ENCODE peak calls at places on chromosomes 4 and X, in eight cellular contexts. One of them, this sample, is unnamed. For H3K36me3, the result is how much of the 10 kb centered on the place peaks cover.

GRCh38 chr4:24657768-24658617 is 73.6 kb upstream of the DHX15 start:
- DNase-seq in Karpas-422: peak
- DNase-seq in spleen: no peak
- DNase-seq in HepG2: peak
- DNase-seq in mammary epithelial cell: peak
- DNase-seq in psoas muscle: no peak
- DNase-seq in endothelial cell of umbilical vein: no peak
- DNase-seq in stomach: peak
- DNase-seq in this sample: no peak

GRCh38 chrX:12439396-12439795 is 301.1 kb downstream of the FRMPD4 start:
- DNase-seq in Karpas-422: no peak
- DNase-seq in spleen: no peak
- DNase-seq in HepG2: no peak
- DNase-seq in mammary epithelial cell: peak
- DNase-seq in psoas muscle: no peak
- DNase-seq in endothelial cell of umbilical vein: peak
- DNase-seq in stomach: no peak
- DNase-seq in this sample: no peak

GRCh38 chrX:53262918-53263394 is 18.4 kb downstream of the IQSEC2 start:
- DNase-seq in Karpas-422: no peak
- DNase-seq in spleen: peak
- DNase-seq in HepG2: no peak
- DNase-seq in mammary epithelial cell: peak
- DNase-seq in psoas muscle: no peak
- DNase-seq in endothelial cell of umbilical vein: peak
- DNase-seq in stomach: no peak
- DNase-seq in this sample: no peak

GRCh38 chrX:110477593-110478228 is 119.1 kb downstream of the RTL9 start:
- DNase-seq in Karpas-422: no peak
- DNase-seq in spleen: no peak
- DNase-seq in HepG2: no peak
- DNase-seq in mammary epithelial cell: peak
- DNase-seq in psoas muscle: no peak
- DNase-seq in endothelial cell of umbilical vein: no peak
- DNase-seq in stomach: no peak
- DNase-seq in this sample: no peak

GRCh38 chr4:78661923-78662521 is 110.5 kb downstream of the ANXA3 start:
- DNase-seq in Karpas-422: no peak
- DNase-seq in spleen: no peak
- DNase-seq in HepG2: peak
- DNase-seq in mammary epithelial cell: no peak
- DNase-seq in psoas muscle: no peak
- DNase-seq in endothelial cell of umbilical vein: peak
- DNase-seq in stomach: no peak
- DNase-seq in this sample: no peak

GRCh38 chrX:36973575-36973974 is 34.6 kb upstream of the FAM47C start:
- DNase-seq in Karpas-422: no peak
- DNase-seq in spleen: no peak
- DNase-seq in HepG2: no peak
- DNase-seq in mammary epithelial cell: no peak
- DNase-seq in psoas muscle: no peak
- DNase-seq in endothelial cell of umbilical vein: no peak
- DNase-seq in stomach: no peak
- DNase-seq in this sample: no peak

GRCh38 chr4:119765951-119766350 is 137.3 kb upstream of the PDE5A start:
- DNase-seq in Karpas-422: peak
- DNase-seq in spleen: no peak
- DNase-seq in HepG2: no peak
- DNase-seq in mammary epithelial cell: no peak
- DNase-seq in psoas muscle: no peak
- DNase-seq in endothelial cell of umbilical vein: no peak
- DNase-seq in stomach: no peak
- DNase-seq in this sample: no peak

GRCh38 chrX:97039363-97040029 is 155.8 kb downstream of the RPA4 start:
- DNase-seq in Karpas-422: no peak
- DNase-seq in spleen: no peak
- DNase-seq in HepG2: no peak
- DNase-seq in mammary epithelial cell: peak
- DNase-seq in psoas muscle: no peak
- DNase-seq in endothelial cell of umbilical vein: peak
- DNase-seq in stomach: peak
- DNase-seq in this sample: no peak

GRCh38 chr4:15420642-15421041 is 7.2 kb upstream of the C1QTNF7 start:
- DNase-seq in Karpas-422: no peak
- DNase-seq in spleen: no peak
- DNase-seq in HepG2: no peak
- DNase-seq in mammary epithelial cell: peak
- DNase-seq in psoas muscle: no peak
- DNase-seq in endothelial cell of umbilical vein: no peak
- DNase-seq in stomach: no peak
- DNase-seq in this sample: no peak

GRCh38 chrX:81121513-81122363 is 80.0 kb downstream of the HMGN5 start:
- DNase-seq in Karpas-422: peak
- DNase-seq in spleen: peak
- DNase-seq in HepG2: peak
- DNase-seq in mammary epithelial cell: peak
- DNase-seq in psoas muscle: peak
- DNase-seq in endothelial cell of umbilical vein: peak
- DNase-seq in stomach: peak
- DNase-seq in this sample: peak

GRCh38 chr4:48432017-48432416 is 51.1 kb upstream of the SLC10A4 start:
- DNase-seq in Karpas-422: no peak
- DNase-seq in spleen: no peak
- DNase-seq in HepG2: no peak
- DNase-seq in mammary epithelial cell: no peak
- DNase-seq in psoas muscle: no peak
- DNase-seq in endothelial cell of umbilical vein: no peak
- DNase-seq in stomach: no peak
- DNase-seq in this sample: no peak

GRCh38 chrX:74458738-74459137 is 37.4 kb downstream of the SLC16A2 start:
- DNase-seq in Karpas-422: no peak
- DNase-seq in spleen: no peak
- DNase-seq in HepG2: no peak
- DNase-seq in mammary epithelial cell: peak
- DNase-seq in psoas muscle: no peak
- DNase-seq in endothelial cell of umbilical vein: peak
- DNase-seq in stomach: no peak
- DNase-seq in this sample: no peak

GRCh38 chrX:140298946-140299345 is 205.9 kb downstream of the SOX3 start:
- DNase-seq in Karpas-422: no peak
- DNase-seq in spleen: no peak
- DNase-seq in HepG2: no peak
- DNase-seq in mammary epithelial cell: no peak
- DNase-seq in psoas muscle: no peak
- DNase-seq in endothelial cell of umbilical vein: no peak
- DNase-seq in stomach: no peak
- DNase-seq in this sample: no peak

GRCh38 chrX:16577483-16578029 is 72.4 kb upstream of the S100G start:
- DNase-seq in Karpas-422: no peak
- DNase-seq in spleen: no peak
- DNase-seq in HepG2: no peak
- DNase-seq in mammary epithelial cell: no peak
- DNase-seq in psoas muscle: no peak
- DNase-seq in endothelial cell of umbilical vein: no peak
- DNase-seq in stomach: no peak
- DNase-seq in this sample: no peak

GRCh38 chrX:13662537-13662841 is 9.5 kb downstream of the TCEANC start:
- DNase-seq in Karpas-422: no peak
- DNase-seq in spleen: no peak
- DNase-seq in HepG2: no peak
- DNase-seq in mammary epithelial cell: no peak
- DNase-seq in psoas muscle: no peak
- DNase-seq in endothelial cell of umbilical vein: no peak
- DNase-seq in stomach: no peak
- DNase-seq in this sample: no peak

GRCh38 chrX:13661735-13662536 is 9.0 kb downstream of the TCEANC start:
- DNase-seq in Karpas-422: no peak
- DNase-seq in spleen: no peak
- DNase-seq in HepG2: no peak
- DNase-seq in mammary epithelial cell: no peak
- DNase-seq in psoas muscle: no peak
- DNase-seq in endothelial cell of umbilical vein: no peak
- DNase-seq in stomach: no peak
- DNase-seq in this sample: no peak

GRCh38 chrX:13658602-13659001 is 5.7 kb downstream of the TCEANC start:
- DNase-seq in Karpas-422: peak
- DNase-seq in spleen: no peak
- DNase-seq in HepG2: peak
- DNase-seq in mammary epithelial cell: peak
- DNase-seq in psoas muscle: no peak
- DNase-seq in endothelial cell of umbilical vein: peak
- DNase-seq in stomach: no peak
- DNase-seq in this sample: no peak

GRCh38 chrX:13664026-13664425 is 11.1 kb downstream of the TCEANC start:
- DNase-seq in Karpas-422: no peak
- DNase-seq in spleen: no peak
- DNase-seq in HepG2: no peak
- DNase-seq in mammary epithelial cell: no peak
- DNase-seq in psoas muscle: no peak
- DNase-seq in endothelial cell of umbilical vein: no peak
- DNase-seq in stomach: no peak
- DNase-seq in this sample: no peak

GRCh38 chrX:13659057-13659456 is 6.1 kb downstream of the TCEANC start:
- DNase-seq in Karpas-422: peak
- DNase-seq in spleen: no peak
- DNase-seq in HepG2: peak
- DNase-seq in mammary epithelial cell: peak
- DNase-seq in psoas muscle: no peak
- DNase-seq in endothelial cell of umbilical vein: no peak
- DNase-seq in stomach: no peak
- DNase-seq in this sample: no peak
- H3K27ac ChIP-seq in Karpas-422: peak
- H3K27ac ChIP-seq in spleen: peak
- H3K27ac ChIP-seq in HepG2: no peak
- H3K27ac ChIP-seq in mammary epithelial cell: peak
- H3K27ac ChIP-seq in psoas muscle: no peak
- H3K27ac ChIP-seq in endothelial cell of umbilical vein: no peak
- H3K27ac ChIP-seq in stomach: peak
- H3K27ac ChIP-seq in this sample: no peak

DNA sequence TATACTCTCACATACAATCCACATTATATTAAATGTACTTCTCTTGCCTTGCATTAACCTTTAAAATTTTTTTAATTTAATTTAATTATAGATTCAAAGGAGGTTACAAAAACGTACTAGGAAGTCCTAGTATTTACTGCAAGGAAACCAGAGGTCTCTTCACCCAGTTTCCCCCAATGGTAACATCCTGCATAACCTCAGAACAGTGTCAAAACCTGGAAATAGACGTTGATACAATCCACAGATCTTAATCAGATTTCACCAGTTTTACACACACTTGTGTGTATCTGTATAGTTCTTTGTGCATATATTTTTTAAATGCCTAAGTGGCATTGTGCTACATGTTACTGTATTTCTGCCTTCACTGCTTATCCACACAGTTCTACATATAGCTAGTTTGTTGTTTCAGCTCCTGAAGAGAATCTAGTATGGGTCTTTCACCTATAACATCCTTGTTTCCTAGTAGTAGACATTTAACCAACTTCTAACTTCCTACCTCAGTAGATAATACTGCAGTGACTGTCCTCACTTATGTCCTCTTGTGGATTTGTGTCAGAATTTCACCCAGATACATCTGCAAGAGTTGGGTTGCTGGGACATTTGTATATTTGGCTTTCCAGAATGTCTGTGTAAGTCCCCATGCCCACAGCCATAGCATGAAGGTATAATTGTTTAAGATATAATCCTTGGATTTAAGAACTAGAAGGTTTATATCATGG is 103.2 kb downstream of the NFKB1 start:
- DNase-seq in Karpas-422: no peak
- DNase-seq in spleen: no peak
- DNase-seq in HepG2: no peak
- DNase-seq in mammary epithelial cell: no peak
- DNase-seq in psoas muscle: no peak
- DNase-seq in endothelial cell of umbilical vein: no peak
- DNase-seq in stomach: no peak
- DNase-seq in this sample: no peak
- H3K36me3 ChIP-seq in Karpas-422: under half
- H3K36me3 ChIP-seq in spleen: half or more
- H3K36me3 ChIP-seq in HepG2: half or more
- H3K36me3 ChIP-seq in mammary epithelial cell: under half
- H3K36me3 ChIP-seq in psoas muscle: half or more
- H3K36me3 ChIP-seq in endothelial cell of umbilical vein: under half
- H3K36me3 ChIP-seq in stomach: half or more
- H3K36me3 ChIP-seq in this sample: half or more

DNA sequence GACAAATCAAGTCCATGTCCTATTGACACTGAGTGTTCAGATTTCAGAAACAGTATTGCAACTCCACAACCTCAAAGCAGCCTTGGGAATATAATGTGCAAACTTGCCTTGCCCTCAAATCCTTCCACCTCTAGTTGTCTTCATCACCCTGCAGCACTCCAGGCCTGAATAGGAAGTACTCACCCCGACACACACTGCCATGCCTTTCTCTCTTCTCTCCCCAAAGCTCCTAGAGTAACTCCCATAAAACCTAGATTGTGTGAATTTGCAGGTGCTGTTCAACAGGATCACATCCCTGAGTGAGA is 19.6 kb downstream of the ACSL1 start:
- DNase-seq in Karpas-422: no peak
- DNase-seq in spleen: no peak
- DNase-seq in HepG2: no peak
- DNase-seq in mammary epithelial cell: no peak
- DNase-seq in psoas muscle: no peak
- DNase-seq in endothelial cell of umbilical vein: no peak
- DNase-seq in stomach: no peak
- DNase-seq in this sample: no peak
- H3K4me3 ChIP-seq in Karpas-422: no peak
- H3K4me3 ChIP-seq in spleen: no peak
- H3K4me3 ChIP-seq in HepG2: no peak
- H3K4me3 ChIP-seq in mammary epithelial cell: no peak
- H3K4me3 ChIP-seq in psoas muscle: peak
- H3K4me3 ChIP-seq in endothelial cell of umbilical vein: no peak
- H3K4me3 ChIP-seq in stomach: no peak
- H3K4me3 ChIP-seq in this sample: no peak

GRCh38 chr4:8393593-8394038 is 46.9 kb downstream of the ACOX3 start:
- DNase-seq in Karpas-422: no peak
- DNase-seq in spleen: no peak
- DNase-seq in HepG2: no peak
- DNase-seq in mammary epithelial cell: peak
- DNase-seq in psoas muscle: peak
- DNase-seq in endothelial cell of umbilical vein: peak
- DNase-seq in stomach: no peak
- DNase-seq in this sample: no peak

GRCh38 chr4:8392591-8393190 is 47.8 kb downstream of the ACOX3 start:
- DNase-seq in Karpas-422: no peak
- DNase-seq in spleen: no peak
- DNase-seq in HepG2: no peak
- DNase-seq in mammary epithelial cell: no peak
- DNase-seq in psoas muscle: no peak
- DNase-seq in endothelial cell of umbilical vein: peak
- DNase-seq in stomach: no peak
- DNase-seq in this sample: no peak

GRCh38 chr4:8391972-8392371 is 48.6 kb downstream of the ACOX3 start:
- DNase-seq in Karpas-422: peak
- DNase-seq in spleen: no peak
- DNase-seq in HepG2: no peak
- DNase-seq in mammary epithelial cell: peak
- DNase-seq in psoas muscle: peak
- DNase-seq in endothelial cell of umbilical vein: peak
- DNase-seq in stomach: no peak
- DNase-seq in this sample: no peak

GRCh38 chr4:8390604-8391003 is 49.9 kb downstream of the ACOX3 start:
- DNase-seq in Karpas-422: no peak
- DNase-seq in spleen: no peak
- DNase-seq in HepG2: no peak
- DNase-seq in mammary epithelial cell: no peak
- DNase-seq in psoas muscle: no peak
- DNase-seq in endothelial cell of umbilical vein: no peak
- DNase-seq in stomach: no peak
- DNase-seq in this sample: no peak

GRCh38 chr4:8391071-8391470 is 49.5 kb downstream of the ACOX3 start:
- DNase-seq in Karpas-422: no peak
- DNase-seq in spleen: no peak
- DNase-seq in HepG2: no peak
- DNase-seq in mammary epithelial cell: no peak
- DNase-seq in psoas muscle: no peak
- DNase-seq in endothelial cell of umbilical vein: no peak
- DNase-seq in stomach: no peak
- DNase-seq in this sample: no peak
- H3K27ac ChIP-seq in Karpas-422: no peak
- H3K27ac ChIP-seq in spleen: no peak
- H3K27ac ChIP-seq in HepG2: no peak
- H3K27ac ChIP-seq in mammary epithelial cell: no peak
- H3K27ac ChIP-seq in psoas muscle: peak
- H3K27ac ChIP-seq in endothelial cell of umbilical vein: no peak
- H3K27ac ChIP-seq in stomach: peak
- H3K27ac ChIP-seq in this sample: no peak